ENCODE peak calls at places on chromosomes 12 and 14, in five cellular contexts. E is neural progenitor cell, P is suprapubic skin, O is NCI-H1694 treated with DMSO at 0.1 percent for 48 hours, H is T-helper 9 cell. R is an unnamed sample.

GRCh38 chr12:29073631-29074239 is 75.3 kb upstream of the FAR2 start:
- DNase-seq in E (peak), P (no peak), O (peak), H (no peak), R (no peak)

GRCh38 chr14:105901226-105901625 is 374.8 kb downstream of the TMEM121 start:
- DNase-seq in E (no peak), P (no peak), O (no peak), H (no peak), R (no peak)

GRCh38 chr12:92030618-92031017 is 115.0 kb downstream of the BTG1 start:
- DNase-seq in E (no peak), P (no peak), O (no peak), H (peak), R (no peak)

GRCh38 chr12:19759229-19759628 is 319.9 kb downstream of the AEBP2 start:
- DNase-seq in E (no peak), P (no peak), O (no peak), H (no peak), R (no peak)

GRCh38 chr14:23436327-23437141 is 1.1 kb upstream of the MYH7 start:
- DNase-seq in E (peak), P (no peak), O (peak), H (no peak), R (peak)

GRCh38 chr12:65526311-65526710 is 247.8 kb downstream of the MSRB3 start:
- DNase-seq in E (no peak), P (no peak), O (no peak), H (no peak), R (no peak)

GRCh38 chr14:50040401-50040775 is 76.0 kb downstream of the VCPKMT start:
- DNase-seq in E (no peak), P (no peak), O (no peak), H (peak), R (no peak)

GRCh38 chr14:101221549-101222160 is 318.1 kb upstream of the RTL1 start:
- DNase-seq in E (no peak), P (no peak), O (no peak), H (no peak), R (no peak)

GRCh38 chr12:90888316-90888715 is 66.7 kb downstream of the CCER1 start:
- DNase-seq in E (no peak), P (no peak), O (no peak), H (no peak), R (no peak)

R was measured in cardiac septum.